ENCODE peak calls at places on chromosomes 3 and 15, in six cellular contexts. B is psoas muscle, C is AG10803, Z is lower leg skin, F is fibroblast of mammary gland, S is LNCaP clone FGC. R is an unnamed sample.

GRCh38 chr3:9884555-9885165 is 4.6 kb upstream of the CIDEC start:
- DNase-seq in Z (no peak), S (no peak), F (peak; percentile 96), B (no peak), C (peak; percentile 77), R (peak; percentile 90)

GRCh38 chr3:56902468-56903159 is 100.9 kb upstream of the ARHGEF3 start:
- DNase-seq in Z (no peak), C (no peak), S (no peak), F (no peak), B (no peak), R (no peak)

GRCh38 chr3:164620423-164620822 is 457.9 kb downstream of the SI start:
- DNase-seq in C (no peak), Z (no peak), F (peak; percentile 11), B (no peak), S (no peak), R (no peak)

GRCh38 chr15:38883987-38884386 is 319.4 kb upstream of the RASGRP1 start:
- DNase-seq in S (no peak), B (no peak), C (peak; percentile 73), Z (no peak), F (peak; percentile 50), R (no peak)

GRCh38 chr15:83709246-83709645 is 55.3 kb downstream of the ADAMTSL3 start:
- DNase-seq in S (no peak), B (no peak), C (peak; percentile 48), Z (no peak), F (peak; percentile 57), R (no peak)

GRCh38 chr3:82261013-82261412 is 499.6 kb upstream of the GBE1 start:
- DNase-seq in Z (no peak), C (no peak), B (no peak), F (no peak), S (no peak), R (no peak)

GRCh38 chr3:66487475-66487874 is 13.3 kb downstream of the LRIG1 start:
- DNase-seq in Z (no peak), B (no peak), S (no peak), C (peak; percentile 76), F (peak; percentile 87), R (no peak)

GRCh38 chr3:108297636-108298035 is 1.3 kb downstream of the HHLA2 start:
- DNase-seq in B (no peak), C (no peak), F (no peak), Z (no peak), S (no peak), R (no peak)

GRCh38 chr3:123767020-123767394 is 117.1 kb downstream of the MYLK start:
- DNase-seq in S (no peak), B (no peak), Z (peak; percentile 52), F (no peak), C (no peak), R (no peak)

GRCh38 chr15:44414001-44414400 is 13.4 kb upstream of the CTDSPL2 start:
- DNase-seq in Z (no peak), C (no peak), B (no peak), S (no peak), F (no peak), R (no peak)

GRCh38 chr3:85487375-85487774 is 528.6 kb downstream of the CADM2 start:
- DNase-seq in B (no peak), C (no peak), F (no peak), S (no peak), Z (no peak), R (no peak)

GRCh38 chr15:36977620-36978610 is 122.4 kb downstream of the MEIS2 start:
- DNase-seq in C (no peak), S (no peak), F (no peak), B (no peak), Z (no peak), R (no peak)

GRCh38 chr15:60580650-60581415 is 101.9 kb upstream of the ICE2 start:
- DNase-seq in S (no peak), B (no peak), C (no peak), Z (no peak), F (no peak), R (no peak)

GRCh38 chr15:81375461-81375860 is 1.4 kb upstream of the TMC3 start:
- DNase-seq in Z (no peak), S (peak; percentile 63), B (no peak), F (no peak), C (no peak), R (no peak)

GRCh38 chr3:39147711-39148115 is 5.7 kb downstream of the CSRNP1 start:
- DNase-seq in B (no peak), C (peak; percentile 45), Z (peak; percentile 89), S (no peak), F (peak; percentile 51), R (no peak)

GRCh38 chr3:123467051-123467450 is 18.2 kb upstream of the ADCY5 start:
- DNase-seq in C (no peak), B (no peak), S (no peak), F (no peak), Z (no peak), R (no peak)

GRCh38 chr3:62558549-62559112 is 185.3 kb upstream of the FEZF2 start:
- DNase-seq in S (no peak), F (peak; percentile 39), C (no peak), Z (no peak), B (no peak), R (peak; percentile 48)
- TF ChIP-seq CTCF in S (peak; percentile 58), F (peak; percentile 52), C (peak; percentile 49), Z (no peak), B (peak; percentile 6), R (peak; percentile 45)

DNA sequence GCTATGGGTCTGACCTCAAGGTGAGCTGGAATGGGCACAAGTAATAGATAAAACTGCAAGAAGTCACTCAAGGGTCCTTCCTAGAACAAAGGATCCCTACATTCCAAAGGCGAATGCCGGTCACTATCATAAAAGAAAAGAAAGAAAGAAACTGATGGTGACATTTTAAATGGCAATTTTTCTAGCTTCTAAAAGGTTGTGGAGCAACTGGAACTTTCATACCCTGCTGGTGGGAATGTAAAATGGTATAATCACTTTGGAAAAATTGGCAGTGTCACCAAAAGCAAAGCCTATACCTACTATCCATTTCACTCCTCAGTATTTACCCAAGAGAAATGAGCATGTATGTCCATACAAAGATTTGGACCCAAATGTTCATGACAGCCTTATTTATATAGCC is 4.2 kb downstream of the CCRL2 start:
- DNase-seq in F (no peak), B (no peak), S (no peak), C (no peak), Z (no peak), R (no peak)
- TF ChIP-seq CTCF in F (no peak), B (no peak), S (no peak), C (peak; percentile 8), Z (no peak), R (no peak)

GRCh38 chr15:64460206-64460736 is at the start of gene ZNF609:
- DNase-seq in C (peak; percentile 95), F (peak; percentile 95), B (peak; percentile 97), Z (peak; percentile 98), S (peak; percentile 81), R (peak; percentile 96)
- TF ChIP-seq CTCF in C (no peak), F (no peak), B (no peak), Z (no peak), S (no peak), R (no peak)

DNA sequence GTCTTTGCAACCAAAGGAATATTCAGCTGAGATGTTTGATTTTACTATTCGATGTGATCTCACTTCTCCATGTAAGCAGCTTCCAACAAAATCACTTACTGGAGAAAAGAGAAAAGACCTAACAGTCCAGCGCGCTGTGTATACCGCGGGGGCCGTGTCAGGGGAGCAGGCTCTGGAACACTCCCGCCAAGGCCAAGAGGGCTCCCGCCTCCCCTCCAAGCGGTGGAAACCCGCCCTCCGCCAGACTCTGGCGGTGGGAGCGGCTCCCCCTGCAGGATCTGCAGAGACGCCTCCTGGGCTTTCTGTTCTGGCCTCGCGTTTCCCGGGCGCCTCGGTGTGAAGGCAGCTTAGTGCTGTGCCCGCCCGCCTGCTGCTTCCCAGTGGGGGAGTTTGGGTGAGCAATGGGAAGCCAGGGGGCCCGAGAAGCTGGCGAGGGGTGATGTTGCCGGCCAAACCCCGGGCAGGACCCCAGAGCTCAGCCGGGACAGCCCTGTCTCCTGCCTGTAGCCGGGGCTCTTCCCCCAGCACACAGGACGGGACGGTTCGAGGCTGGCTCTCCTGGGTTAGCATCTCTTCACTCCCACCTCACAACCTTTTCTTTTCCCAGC is 36.3 kb downstream of the CHST14 start:
- DNase-seq in Z (peak; percentile 92), F (peak; percentile 68), C (peak; percentile 63), B (peak; percentile 75), S (no peak), R (peak; percentile 69)
- TF ChIP-seq CTCF in Z (no peak), F (peak; percentile 76), C (peak; percentile 70), B (peak; percentile 64), S (no peak), R (peak; percentile 56)

DNA sequence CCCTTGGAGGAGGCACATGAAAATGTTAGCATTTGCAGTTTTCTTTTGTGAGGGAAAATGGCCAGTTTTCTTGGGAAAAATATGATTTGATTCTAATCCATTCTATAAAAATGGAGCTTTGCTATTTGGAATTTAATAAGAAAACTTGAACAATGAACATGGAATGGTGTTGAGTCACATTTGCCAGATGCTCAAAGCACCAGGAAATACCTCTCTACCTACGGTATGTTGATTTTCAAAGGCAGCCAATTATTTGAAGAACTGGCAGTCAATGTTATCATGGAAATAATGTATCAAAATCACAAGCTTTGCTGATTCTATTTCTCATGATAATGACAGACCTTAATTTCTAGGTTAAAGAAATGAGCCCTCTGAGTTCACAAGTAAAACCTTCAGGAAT is 14.9 kb downstream of the NME9 start:
- DNase-seq in B (no peak), C (peak; percentile 31), S (no peak), Z (no peak), F (no peak), R (no peak)
- TF ChIP-seq CTCF in B (no peak), C (no peak), S (no peak), Z (no peak), F (no peak), R (no peak)